ENCODE peak calls at places on chromosomes 4 and X, in ten cellular contexts. One of them, this sample, is unnamed.

GRCh38 chr4:21512351-21512750 is 436.2 kb downstream of the KCNIP4 start:
- DNase-seq in T1000: peak
- DNase-seq in NCI-H187 treated with DMSO at 0.1 percent for 48 hours: no peak
- DNase-seq in amniotic stem cell: peak
- DNase-seq in stomach: no peak
- DNase-seq in naive thymus-derived CD4-positive, alpha-beta T cell: no peak
- DNase-seq in NCI-H446 treated with DMSO at 0.1 percent for 48 hours: no peak
- DNase-seq in GM10248: no peak
- DNase-seq in tibial artery: no peak
- DNase-seq in fibroblast of lung: peak
- DNase-seq in this sample: no peak

GRCh38 chrX:102745513-102746133 is 25.1 kb downstream of the GPRASP3 start:
- DNase-seq in stomach: no peak
- DNase-seq in amniotic stem cell: no peak
- DNase-seq in fibroblast of lung: no peak
- DNase-seq in tibial artery: no peak
- DNase-seq in NCI-H187 treated with DMSO at 0.1 percent for 48 hours: no peak
- DNase-seq in GM10248: no peak
- DNase-seq in naive thymus-derived CD4-positive, alpha-beta T cell: peak
- DNase-seq in T1000: no peak
- DNase-seq in NCI-H446 treated with DMSO at 0.1 percent for 48 hours: no peak
- DNase-seq in this sample: no peak

GRCh38 chrX:9611436-9612145 is 146.7 kb downstream of the TBL1X start:
- DNase-seq in NCI-H446 treated with DMSO at 0.1 percent for 48 hours: no peak
- DNase-seq in naive thymus-derived CD4-positive, alpha-beta T cell: no peak
- DNase-seq in stomach: no peak
- DNase-seq in fibroblast of lung: no peak
- DNase-seq in amniotic stem cell: no peak
- DNase-seq in NCI-H187 treated with DMSO at 0.1 percent for 48 hours: no peak
- DNase-seq in T1000: no peak
- DNase-seq in tibial artery: no peak
- DNase-seq in GM10248: no peak
- DNase-seq in this sample: peak

GRCh38 chr4:23915459-23916132 is 25.7 kb upstream of the PPARGC1A start:
- DNase-seq in stomach: no peak
- DNase-seq in naive thymus-derived CD4-positive, alpha-beta T cell: no peak
- DNase-seq in GM10248: no peak
- DNase-seq in T1000: no peak
- DNase-seq in tibial artery: no peak
- DNase-seq in NCI-H446 treated with DMSO at 0.1 percent for 48 hours: no peak
- DNase-seq in fibroblast of lung: no peak
- DNase-seq in NCI-H187 treated with DMSO at 0.1 percent for 48 hours: no peak
- DNase-seq in amniotic stem cell: no peak
- DNase-seq in this sample: no peak

GRCh38 chr4:4947721-4948120 is 71.5 kb downstream of the CYTL1 start:
- DNase-seq in NCI-H446 treated with DMSO at 0.1 percent for 48 hours: no peak
- DNase-seq in amniotic stem cell: no peak
- DNase-seq in fibroblast of lung: no peak
- DNase-seq in tibial artery: no peak
- DNase-seq in naive thymus-derived CD4-positive, alpha-beta T cell: no peak
- DNase-seq in GM10248: no peak
- DNase-seq in T1000: no peak
- DNase-seq in stomach: no peak
- DNase-seq in NCI-H187 treated with DMSO at 0.1 percent for 48 hours: no peak
- DNase-seq in this sample: no peak

GRCh38 chr4:99945718-99946345 is 586 bp downstream of the DNAJB14 start:
- DNase-seq in fibroblast of lung: peak
- DNase-seq in stomach: peak
- DNase-seq in NCI-H187 treated with DMSO at 0.1 percent for 48 hours: no peak
- DNase-seq in tibial artery: no peak
- DNase-seq in naive thymus-derived CD4-positive, alpha-beta T cell: no peak
- DNase-seq in GM10248: peak
- DNase-seq in T1000: peak
- DNase-seq in NCI-H446 treated with DMSO at 0.1 percent for 48 hours: no peak
- DNase-seq in amniotic stem cell: no peak
- DNase-seq in this sample: no peak

GRCh38 chrX:12865359-12865758 is 1.5 kb upstream of the TLR7 start:
- DNase-seq in GM10248: no peak
- DNase-seq in naive thymus-derived CD4-positive, alpha-beta T cell: no peak
- DNase-seq in amniotic stem cell: no peak
- DNase-seq in fibroblast of lung: no peak
- DNase-seq in tibial artery: peak
- DNase-seq in stomach: no peak
- DNase-seq in NCI-H446 treated with DMSO at 0.1 percent for 48 hours: no peak
- DNase-seq in T1000: no peak
- DNase-seq in NCI-H187 treated with DMSO at 0.1 percent for 48 hours: no peak
- DNase-seq in this sample: no peak

GRCh38 chrX:45598841-45599240 is 398.2 kb upstream of the DIPK2B start:
- DNase-seq in GM10248: no peak
- DNase-seq in amniotic stem cell: no peak
- DNase-seq in tibial artery: no peak
- DNase-seq in stomach: no peak
- DNase-seq in naive thymus-derived CD4-positive, alpha-beta T cell: no peak
- DNase-seq in NCI-H187 treated with DMSO at 0.1 percent for 48 hours: no peak
- DNase-seq in T1000: no peak
- DNase-seq in NCI-H446 treated with DMSO at 0.1 percent for 48 hours: no peak
- DNase-seq in fibroblast of lung: peak
- DNase-seq in this sample: no peak

GRCh38 chr4:176185068-176185467 is 10.3 kb downstream of the SPATA4 start:
- DNase-seq in stomach: no peak
- DNase-seq in tibial artery: no peak
- DNase-seq in naive thymus-derived CD4-positive, alpha-beta T cell: no peak
- DNase-seq in NCI-H446 treated with DMSO at 0.1 percent for 48 hours: no peak
- DNase-seq in amniotic stem cell: peak
- DNase-seq in fibroblast of lung: peak
- DNase-seq in T1000: no peak
- DNase-seq in NCI-H187 treated with DMSO at 0.1 percent for 48 hours: no peak
- DNase-seq in GM10248: no peak
- DNase-seq in this sample: no peak

GRCh38 chrX:19372170-19373033 is 28.7 kb downstream of the PDHA1 start:
- DNase-seq in NCI-H446 treated with DMSO at 0.1 percent for 48 hours: no peak
- DNase-seq in T1000: peak
- DNase-seq in tibial artery: peak
- DNase-seq in NCI-H187 treated with DMSO at 0.1 percent for 48 hours: no peak
- DNase-seq in fibroblast of lung: peak
- DNase-seq in amniotic stem cell: peak
- DNase-seq in GM10248: peak
- DNase-seq in stomach: peak
- DNase-seq in naive thymus-derived CD4-positive, alpha-beta T cell: peak
- DNase-seq in this sample: peak

This sample was measured in SJSA1.